ENCODE peak calls at places on chromosomes 13 and 19, in four cellular contexts. J, Q, Y and S are unnamed samples.

GRCh38 chr19:23957660-23958281 is 43.1 kb downstream of the ZNF726 start:
- DNase-seq in Q (no peak), Y (no peak), J (no peak), S (no peak)

GRCh38 chr19:5086725-5087439 is 118.0 kb downstream of the KDM4B start:
- DNase-seq in Q (no peak), J (no peak), Y (no peak), S (peak; percentile 77)

GRCh38 chr19:2461751-2462634 is 5.2 kb upstream of the LMNB2 start:
- DNase-seq in Q (no peak), J (peak; percentile 59), Y (no peak), S (peak; percentile 64)

GRCh38 chr19:48271531-48272151 is 1.8 kb downstream of the ZNF114 start:
- DNase-seq in Q (no peak), Y (peak; percentile 87), J (no peak), S (peak; percentile 76)

GRCh38 chr19:45767410-45767880 is 1.6 kb downstream of the SIX5 start:
- DNase-seq in Y (no peak), J (no peak), Q (no peak), S (peak; percentile 31)

GRCh38 chr19:46210634-46211033 is 18.9 kb upstream of the IGFL1 start:
- DNase-seq in Q (no peak), J (no peak), Y (no peak), S (no peak)

GRCh38 chr19:38917921-38918491 is 6.0 kb upstream of the CCER2 start:
- DNase-seq in Q (no peak), J (no peak), Y (no peak), S (peak; percentile 23)

GRCh38 chr19:4112367-4112766 is 11.6 kb downstream of the MAP2K2 start:
- DNase-seq in Y (no peak), J (no peak), Q (no peak), S (no peak)

GRCh38 chr19:35963514-35963913 is 27.3 kb downstream of the LRFN3 start:
- DNase-seq in Y (no peak), J (no peak), Q (no peak), S (no peak)

GRCh38 chr19:46732172-46732938 is 13.5 kb upstream of the FKRP start:
- DNase-seq in Y (no peak), J (no peak), Q (no peak), S (no peak)

GRCh38 chr13:72565893-72566292 is 161.5 kb downstream of the MZT1 start:
- DNase-seq in J (peak; percentile 37), Q (no peak), Y (peak; percentile 44), S (peak; percentile 57)

GRCh38 chr13:24280722-24281121 is 28.7 kb upstream of the C1QTNF9 start:
- DNase-seq in Y (no peak), Q (no peak), J (no peak), S (no peak)

GRCh38 chr13:111249637-111250360 is 70.6 kb upstream of the TEX29 start:
- DNase-seq in J (no peak), Y (no peak), Q (no peak), S (no peak)

GRCh38 chr19:1719519-1719918 is 33.8 kb upstream of the ONECUT3 start:
- DNase-seq in Y (no peak), Q (no peak), J (no peak), S (no peak)

GRCh38 chr19:48044561-48044960 is 682 bp upstream of the CABP5 start:
- DNase-seq in J (peak; percentile 60), Q (no peak), Y (no peak), S (no peak)

GRCh38 chr19:3710265-3710812 is 2.2 kb downstream of the TJP3 start:
- DNase-seq in J (no peak), Y (peak; percentile 59), Q (no peak), S (peak; percentile 66)

GRCh38 chr19:15282311-15282705 is 50.0 kb downstream of the BRD4 start:
- DNase-seq in Y (no peak), J (no peak), Q (no peak), S (no peak)

GRCh38 chr13:96473463-96474157 is 383.7 kb downstream of the HS6ST3 start:
- DNase-seq in J (no peak), Y (no peak), Q (no peak), S (no peak)

GRCh38 chr13:90846956-90847355 is 500.5 kb upstream of the MIR17HG start:
- DNase-seq in J (no peak), Q (no peak), Y (no peak), S (no peak)

GRCh38 chr19:19461306-19461670 is 54.1 kb downstream of the TSSK6 start:
- DNase-seq in Q (no peak), J (no peak), Y (no peak), S (peak; percentile 44)

GRCh38 chr13:95418946-95419345 is 117.7 kb upstream of the ABCC4 start:
- DNase-seq in Q (no peak), Y (no peak), J (no peak), S (no peak)

GRCh38 chr13:48333976-48334375 is 30.4 kb downstream of the RB1 start:
- DNase-seq in Y (no peak), Q (no peak), J (no peak), S (no peak)

GRCh38 chr19:19623383-19623782 is 4.6 kb downstream of the LPAR2 start:
- DNase-seq in J (no peak), Q (no peak), Y (no peak), S (no peak)

GRCh38 chr19:2607712-2608601 is 94.5 kb downstream of the GNG7 start:
- DNase-seq in J (no peak), Q (peak; percentile 79), Y (no peak), S (peak; percentile 23)

GRCh38 chr13:82480415-82480814 is 1401.9 kb downstream of the SLITRK1 start:
- DNase-seq in Y (peak; percentile 14), Q (no peak), J (no peak), S (peak; percentile 12)

GRCh38 chr13:43865892-43866291 is 13.6 kb downstream of the CCDC122 start:
- DNase-seq in Y (no peak), Q (no peak), J (peak; percentile 21), S (no peak)

GRCh38 chr13:48492123-48493075 is 40.5 kb downstream of the RCBTB2 start:
- DNase-seq in Q (peak; percentile 29), J (no peak), Y (peak; percentile 98), S (no peak)

GRCh38 chr19:7519411-7520130 is 2.9 kb upstream of the MCOLN1 start:
- DNase-seq in Y (no peak), J (no peak), Q (no peak), S (no peak)

GRCh38 chr13:65292488-65292901 is 1937.6 kb downstream of the PCDH9 start:
- DNase-seq in J (peak; percentile 9), Q (no peak), Y (no peak), S (peak; percentile 6)

GRCh38 chr19:17706750-17707181 is 12.5 kb upstream of the MAP1S start:
- DNase-seq in J (no peak), Y (no peak), Q (no peak), S (peak; percentile 57)

GRCh38 chr19:23116802-23117571 is at the start of gene ZNF730:
- DNase-seq in Q (no peak), Y (peak; percentile 54), J (no peak), S (peak; percentile 28)

GRCh38 chr13:76936736-76937135 is 11.6 kb upstream of the ACOD1 start:
- DNase-seq in J (no peak), Q (no peak), Y (peak; percentile 15), S (no peak)

GRCh38 chr13:23433171-23434153 is at the start of gene SACS:
- DNase-seq in Q (no peak), J (no peak), Y (no peak), S (peak; percentile 85)

GRCh38 chr19:17156947-17157302 is 58.2 kb upstream of the USE1 start:
- DNase-seq in Q (no peak), Y (no peak), J (no peak), S (no peak)

GRCh38 chr19:34482380-34483250 is 1.1 kb downstream of the WTIP start:
- DNase-seq in J (no peak), Q (no peak), Y (no peak), S (no peak)

GRCh38 chr13:71871180-71871754 is 4.3 kb upstream of the DACH1 start:
- DNase-seq in J (no peak), Q (no peak), Y (no peak), S (peak; percentile 54)

GRCh38 chr13:50130686-50131051 is 115.4 kb downstream of the KCNRG start:
- DNase-seq in Q (no peak), Y (no peak), J (no peak), S (no peak)

GRCh38 chr19:3575260-3575741 is 2.6 kb downstream of the HMG20B start:
- DNase-seq in J (no peak), Q (no peak), Y (no peak), S (peak; percentile 35)

GRCh38 chr19:33879818-33880575 is 83.3 kb downstream of the KCTD15 start:
- DNase-seq in Y (no peak), J (peak; percentile 86), Q (no peak), S (no peak)